ENCODE peak calls at places on chromosomes 3 and 15, in four cellular contexts. X is K562, O is GM23338, H is GM12878. J is an unnamed sample.

GRCh38 chr3:168091961-168092360 is 3.8 kb downstream of the GOLIM4 start:
- DNase-seq in X (no peak), O (no peak), H (no peak), J (no peak)

GRCh38 chr3:138593488-138594149 is 441 bp downstream of the CEP70 start:
- DNase-seq in X (no peak), O (no peak), H (no peak), J (no peak)

GRCh38 chr3:5304789-5305680 is 117.5 kb downstream of the EDEM1 start:
- DNase-seq in X (peak), O (peak), H (no peak), J (peak)

GRCh38 chr3:57709559-57709958 is 16.7 kb upstream of the DENND6A start:
- DNase-seq in X (no peak), O (no peak), H (no peak), J (no peak)

GRCh38 chr15:40841741-40842140 is 2.1 kb upstream of the SPINT1 start:
- DNase-seq in X (no peak), O (no peak), H (no peak), J (no peak)

GRCh38 chr3:43080726-43081568 is 24.9 kb downstream of the POMGNT2 start:
- DNase-seq in X (no peak), O (no peak), H (no peak), J (no peak)

GRCh38 chr3:193391902-193392301 is 13.3 kb upstream of the ATP13A5 start:
- DNase-seq in X (no peak), O (peak), H (no peak), J (no peak)

GRCh38 chr3:127304121-127304744 is 16.4 kb upstream of the PRR20G start:
- DNase-seq in X (peak), O (peak), H (no peak), J (no peak)

GRCh38 chr3:136305879-136306278 is 55.7 kb downstream of the PCCB start:
- DNase-seq in X (no peak), O (peak), H (peak), J (no peak)

GRCh38 chr3:15756505-15756904 is 41.3 kb downstream of the ANKRD28 start:
- DNase-seq in X (no peak), O (peak), H (no peak), J (no peak)

GRCh38 chr3:196502775-196503181 is 790 bp downstream of the RNF168 start:
- DNase-seq in X (peak), O (peak), H (no peak), J (no peak)

GRCh38 chr3:23804441-23805227 is 1.1 kb upstream of the UBE2E1 start:
- DNase-seq in X (no peak), O (no peak), H (no peak), J (no peak)

GRCh38 chr15:48570838-48571237 is 74.7 kb downstream of the FBN1 start:
- DNase-seq in X (no peak), O (no peak), H (no peak), J (no peak)

GRCh38 chr15:57957113-57957512 is 108.4 kb downstream of the ALDH1A2 start:
- DNase-seq in X (no peak), O (no peak), H (no peak), J (no peak)

GRCh38 chr15:69513450-69513849 is 60.8 kb downstream of the RPLP1 start:
- DNase-seq in X (no peak), O (no peak), H (no peak), J (no peak)

GRCh38 chr3:144294659-144295538 is 323.3 kb downstream of the DIPK2A start:
- DNase-seq in X (no peak), O (no peak), H (peak), J (no peak)

GRCh38 chr3:24590344-24590880 is 95.8 kb upstream of the THRB start:
- DNase-seq in X (no peak), O (no peak), H (no peak), J (no peak)

GRCh38 chr3:142226474-142226873 is 1.1 kb upstream of the GK5 start:
- DNase-seq in X (no peak), O (peak), H (no peak), J (no peak)

GRCh38 chr3:156158656-156159295 is 38.4 kb downstream of the KCNAB1 start:
- DNase-seq in X (no peak), O (no peak), H (no peak), J (no peak)

GRCh38 chr3:137300703-137301102 is 342.9 kb downstream of the IL20RB start:
- DNase-seq in X (no peak), O (no peak), H (peak), J (no peak)

GRCh38 chr3:159922861-159923312 is 65.7 kb upstream of the IL12A start:
- DNase-seq in X (no peak), O (no peak), H (peak), J (no peak)

GRCh38 chr15:85831415-85832113 is 36.8 kb upstream of the KLHL25 start:
- DNase-seq in X (peak), O (peak), H (no peak), J (no peak)

GRCh38 chr15:69469467-69470191 is 17.0 kb downstream of the RPLP1 start:
- DNase-seq in X (peak), O (no peak), H (no peak), J (no peak)

GRCh38 chr15:96585634-96586386 is 255.3 kb downstream of the NR2F2 start:
- DNase-seq in X (peak), O (peak), H (no peak), J (no peak)

GRCh38 chr3:184300377-184300717 is 1.3 kb downstream of the PSMD2 start:
- DNase-seq in X (no peak), O (no peak), H (no peak), J (no peak)

GRCh38 chr3:182809523-182809922 is 16.2 kb downstream of the ATP11B start:
- DNase-seq in X (no peak), O (no peak), H (no peak), J (peak)

GRCh38 chr3:9351709-9352126 is 11.1 kb upstream of the THUMPD3 start:
- DNase-seq in X (no peak), O (peak), H (no peak), J (no peak)

GRCh38 chr15:41121951-41122350 is 5.9 kb upstream of the INO80 start:
- DNase-seq in X (no peak), O (no peak), H (no peak), J (no peak)

GRCh38 chr3:196563721-196564225 is 4.6 kb downstream of the WDR53 start:
- DNase-seq in X (peak), O (no peak), H (no peak), J (no peak)

GRCh38 chr3:114333180-114333922 is 39.5 kb downstream of the TIGIT start:
- DNase-seq in X (no peak), O (peak), H (no peak), J (no peak)

GRCh38 chr3:156161172-156161571 is 40.8 kb downstream of the KCNAB1 start:
- DNase-seq in X (no peak), O (no peak), H (no peak), J (no peak)

DNA sequence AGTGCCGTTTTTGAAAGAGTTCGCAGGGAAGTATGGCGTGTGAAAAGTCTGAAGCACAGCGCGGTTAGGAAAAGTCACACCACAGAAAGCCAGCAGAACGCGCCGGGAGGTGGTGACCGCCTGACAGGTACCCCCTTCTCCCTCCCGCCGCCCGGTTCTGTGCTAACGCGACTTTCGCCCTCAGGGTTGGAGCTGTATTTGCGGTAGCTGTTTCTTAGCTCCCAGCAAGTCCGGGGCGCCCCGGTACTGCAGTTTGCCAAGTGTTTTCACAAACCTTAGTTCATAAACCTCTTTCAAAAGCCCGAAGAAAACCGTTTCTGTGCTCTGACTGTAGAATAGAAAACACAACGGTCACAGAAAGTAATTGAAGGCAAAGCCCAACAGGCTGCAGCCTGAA is 400 bp upstream of the CRYBG3 start:
- DNase-seq in X (peak), O (peak), H (no peak), J (no peak)
- TF ChIP-seq EZH2 in X (no peak), O (no peak), H (no peak), J (no peak)

DNA sequence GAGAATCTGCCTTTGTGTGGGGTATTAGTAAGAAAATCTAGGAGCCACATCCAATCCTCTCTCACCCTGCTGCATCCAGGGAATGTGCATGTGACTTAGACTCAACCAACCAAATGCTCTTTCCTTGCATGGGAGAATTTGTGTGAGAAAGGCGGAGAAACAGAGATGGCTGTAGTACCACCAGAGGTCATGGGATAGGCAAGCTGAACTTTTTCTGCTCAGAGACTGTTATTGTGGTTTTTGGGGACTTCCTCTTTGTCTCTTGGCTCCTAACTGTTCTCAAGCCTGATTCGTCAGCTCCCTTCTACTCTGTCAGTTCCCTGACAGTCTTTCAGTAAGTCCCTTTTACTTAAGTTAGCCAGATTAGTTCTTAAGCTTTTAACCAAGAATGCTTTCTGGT is 2.6 kb upstream of the ZSCAN2 start:
- DNase-seq in X (no peak), O (peak), H (no peak), J (no peak)
- H3K4me3 ChIP-seq in X (no peak), O (no peak), H (no peak), J (no peak)

GRCh38 chr3:109122690-109123089 is 4.8 kb upstream of the MORC1 start:
- DNase-seq in X (no peak), O (no peak), H (no peak), J (no peak)
- TF ChIP-seq POLR2AphosphoS5 in X (no peak), O (no peak), H (no peak), J (no peak)

GRCh38 chr3:181703701-181704420 is 7.9 kb upstream of the SOX2 start:
- DNase-seq in X (no peak), O (peak), H (no peak), J (no peak)

GRCh38 chr3:181705081-181705480 is 6.6 kb upstream of the SOX2 start:
- DNase-seq in X (no peak), O (peak), H (no peak), J (no peak)

GRCh38 chr3:181700168-181701087 is 11.3 kb upstream of the SOX2 start:
- DNase-seq in X (peak), O (peak), H (peak), J (no peak)

GRCh38 chr3:181707980-181708379 is 3.7 kb upstream of the SOX2 start:
- DNase-seq in X (no peak), O (peak), H (no peak), J (no peak)

GRCh38 chr3:181704421-181705066 is 7.2 kb upstream of the SOX2 start:
- DNase-seq in X (no peak), O (peak), H (no peak), J (no peak)
- TF ChIP-seq EZH2 in X (no peak), O (no peak), H (no peak), J (no peak)

GRCh38 chr3:64716110-64716509 is 28.3 kb upstream of the ADAMTS9 start:
- DNase-seq in X (no peak), O (no peak), H (no peak), J (no peak)
- H3K4me3 ChIP-seq in X (no peak), O (no peak), H (no peak), J (no peak)

DNA sequence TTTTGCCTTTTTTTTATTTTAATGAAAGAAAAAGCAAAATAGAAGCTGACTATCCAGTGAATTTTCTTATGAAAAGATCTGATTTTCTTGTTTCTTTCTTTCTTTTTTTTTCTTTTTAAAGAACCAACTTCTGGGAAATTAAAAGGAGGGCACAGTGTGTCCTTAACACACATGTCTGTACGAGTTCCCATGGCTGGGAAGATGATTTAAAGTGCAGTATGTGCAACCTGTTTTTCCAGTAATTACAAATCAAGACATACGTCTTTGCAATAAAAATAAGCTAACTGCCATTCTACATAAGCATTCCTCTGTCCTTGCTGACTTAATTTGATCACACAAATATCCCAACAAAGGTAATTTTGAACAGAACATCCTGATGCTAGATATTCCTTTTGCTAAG is 416.1 kb downstream of the ROBO1 start:
- DNase-seq in X (no peak), O (no peak), H (no peak), J (no peak)
- TF ChIP-seq POLR2AphosphoS5 in X (no peak), O (no peak), H (no peak), J (no peak)

DNA sequence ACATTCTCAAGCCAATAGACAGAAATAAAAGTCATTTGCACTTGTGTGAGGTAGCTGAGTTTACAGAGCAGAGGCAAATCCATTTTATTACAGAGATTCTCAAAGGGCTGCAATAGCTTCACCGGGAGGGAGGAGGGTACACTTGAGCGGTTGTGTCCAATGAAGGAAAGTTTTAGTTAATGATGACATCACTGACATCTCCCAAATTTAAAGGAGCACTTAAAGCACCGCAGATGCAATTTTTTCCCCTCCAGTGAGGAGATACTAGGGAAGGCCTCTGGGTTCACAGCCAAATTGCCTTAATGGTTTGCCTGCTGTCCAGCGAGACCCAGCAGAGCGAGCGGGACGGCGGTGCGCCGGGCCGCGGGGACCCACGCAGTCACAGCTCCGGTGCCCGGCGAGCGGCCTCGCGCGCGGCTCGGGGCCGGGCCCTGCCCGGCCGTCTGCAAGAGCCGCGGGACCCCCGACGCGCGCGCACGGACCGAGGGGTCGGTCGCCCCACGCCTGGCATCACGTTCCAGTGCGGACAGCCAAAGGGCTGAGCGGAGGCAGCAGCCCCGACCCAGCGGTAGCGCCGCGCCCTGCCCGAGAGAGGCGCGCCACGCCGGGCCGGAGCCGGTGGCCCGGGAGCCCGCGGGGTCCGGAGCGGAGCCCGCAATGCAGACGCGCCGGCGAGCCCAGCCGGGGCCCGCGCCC is 160.5 kb upstream of the CHRNA7 start:
- DNase-seq in X (no peak), O (peak), H (no peak), J (no peak)
- TF ChIP-seq EZH2 in X (no peak), O (no peak), H (no peak), J (no peak)

GRCh38 chr3:129081503-129081902 is 20.9 kb downstream of the GP9 start:
- DNase-seq in X (no peak), O (no peak), H (no peak), J (no peak)
- H3K4me3 ChIP-seq in X (no peak), O (no peak), H (no peak), J (no peak)

GRCh38 chr3:124572851-124573405 is 157.3 kb upstream of the UMPS start:
- DNase-seq in X (no peak), O (no peak), H (no peak), J (no peak)
- TF ChIP-seq POLR2AphosphoS5 in X (no peak), O (no peak), H (no peak), J (no peak)

DNA sequence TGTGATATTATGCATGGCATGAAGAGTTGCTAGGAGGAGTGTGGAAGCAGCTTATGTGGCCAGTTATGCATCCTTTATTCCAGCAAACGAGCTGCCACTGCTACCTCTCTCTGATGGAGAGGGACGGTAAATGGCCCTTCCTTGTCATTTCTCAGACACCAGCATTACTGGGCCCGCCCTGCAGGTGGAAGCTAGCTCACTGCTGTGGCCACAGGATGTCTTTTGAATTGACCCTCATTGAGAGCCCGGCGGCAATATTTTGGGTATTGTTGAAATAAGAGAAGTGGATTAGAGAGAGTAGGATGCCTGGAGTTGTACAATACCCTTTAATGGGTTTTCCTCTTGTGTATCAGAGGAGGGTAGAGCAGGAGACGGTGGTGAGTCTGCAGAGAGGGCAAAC is 1.5 kb downstream of the MINAR1 start:
- DNase-seq in X (no peak), O (peak), H (no peak), J (no peak)
- TF ChIP-seq EZH2 in X (no peak), O (no peak), H (no peak), J (no peak)